ENCODE peak calls at places on chromosomes 4 and X, in four cellular contexts. R is occipital lobe, J is mammary epithelial cell, K is A673. N is an unnamed sample.

GRCh38 chr4:168908093-168908492 is 102.0 kb downstream of the CBR4 start:
- DNase-seq in R (no peak), J (no peak), K (peak), N (no peak)

GRCh38 chr4:184599492-184600135 is 49.6 kb downstream of the CASP3 start:
- DNase-seq in R (no peak), J (peak), K (no peak), N (no peak)

GRCh38 chrX:9434151-9434550 is 30.7 kb upstream of the TBL1X start:
- DNase-seq in R (no peak), J (no peak), K (no peak), N (no peak)

GRCh38 chrX:124211312-124211942 is 121.0 kb upstream of the TEX13D start:
- DNase-seq in R (no peak), J (peak), K (peak), N (no peak)

GRCh38 chr4:127708985-127709384 is 21.2 kb upstream of the SLC25A31 start:
- DNase-seq in R (no peak), J (peak), K (peak), N (no peak)

GRCh38 chr4:74278490-74278889 is 29.8 kb upstream of the EPGN start:
- DNase-seq in R (no peak), J (no peak), K (no peak), N (no peak)

GRCh38 chr4:35399912-35400311 is 844.4 kb downstream of the ARAP2 start:
- DNase-seq in R (no peak), J (no peak), K (no peak), N (no peak)

GRCh38 chr4:7675612-7676320 is 241.0 kb upstream of the PSAPL1 start:
- DNase-seq in R (no peak), J (no peak), K (no peak), N (no peak)

GRCh38 chrX:12791253-12792228 is at the start of gene PRPS2:
- DNase-seq in R (peak), J (peak), K (peak), N (peak)

GRCh38 chrX:150896632-150897031 is 1.8 kb downstream of the CD99L2 start:
- DNase-seq in R (no peak), J (no peak), K (no peak), N (no peak)

GRCh38 chrX:45850197-45850774 is 649.6 kb upstream of the DIPK2B start:
- DNase-seq in R (no peak), J (peak), K (peak), N (no peak)

GRCh38 chrX:45068555-45068954 is 132.1 kb downstream of the DIPK2B start:
- DNase-seq in R (no peak), J (no peak), K (no peak), N (no peak)

GRCh38 chr4:176898791-176899190 is 106.1 kb upstream of the VEGFC start:
- DNase-seq in R (no peak), J (peak), K (no peak), N (no peak)

GRCh38 chr4:73607375-73608026 is 12.7 kb downstream of the RASSF6 start:
- DNase-seq in R (no peak), J (peak), K (no peak), N (no peak)

GRCh38 chr4:152176627-152177214 is 359.2 kb downstream of the FBXW7 start:
- DNase-seq in R (no peak), J (no peak), K (no peak), N (no peak)

GRCh38 chr4:114549638-114550037 is 49.0 kb upstream of the UGT8 start:
- DNase-seq in R (no peak), J (no peak), K (no peak), N (no peak)

GRCh38 chrX:43239356-43239755 is 416.7 kb upstream of the MAOA start:
- DNase-seq in R (no peak), J (no peak), K (no peak), N (no peak)

GRCh38 chrX:2547746-2548145 is 47.0 kb upstream of the DHRSX start:
- DNase-seq in R (no peak), J (no peak), K (no peak), N (no peak)

GRCh38 chr4:7732263-7732662 is 207.4 kb downstream of the AFAP1 start:
- DNase-seq in R (no peak), J (no peak), K (no peak), N (no peak)

GRCh38 chr4:6410664-6411063 is 61.8 kb downstream of the PPP2R2C start:
- DNase-seq in R (no peak), J (no peak), K (no peak), N (no peak)

GRCh38 chrX:2692221-2693122 is 1.4 kb downstream of the CD99 start:
- DNase-seq in R (no peak), J (no peak), K (no peak), N (no peak)

GRCh38 chr4:138367942-138368341 is 125.8 kb upstream of the SLC7A11 start:
- DNase-seq in R (no peak), J (no peak), K (no peak), N (no peak)

GRCh38 chr4:174222266-174222872 is 61.1 kb downstream of the FBXO8 start:
- DNase-seq in R (no peak), J (peak), K (peak), N (no peak)

GRCh38 chrX:56762707-56763555 is 33.9 kb downstream of the NBDY start:
- DNase-seq in R (no peak), J (no peak), K (no peak), N (no peak)

GRCh38 chrX:106921637-106922036 is 1.4 kb downstream of the CLDN2 start:
- DNase-seq in R (no peak), J (no peak), K (no peak), N (no peak)

GRCh38 chr4:95268819-95269565 is 279.8 kb downstream of the UNC5C start:
- DNase-seq in R (no peak), J (no peak), K (no peak), N (no peak)

GRCh38 chrX:41556958-41557357 is 109.8 kb downstream of the NYX start:
- DNase-seq in R (no peak), J (no peak), K (no peak), N (no peak)

GRCh38 chr4:128060130-128060619 is 937 bp upstream of the LARP1B start:
- DNase-seq in R (no peak), J (no peak), K (peak), N (no peak)

GRCh38 chr4:8372506-8373070 is 67.9 kb downstream of the ACOX3 start:
- DNase-seq in R (no peak), J (no peak), K (no peak), N (no peak)

GRCh38 chr4:33658971-33659370 is 2585.3 kb downstream of the ARAP2 start:
- DNase-seq in R (no peak), J (no peak), K (no peak), N (no peak)

GRCh38 chr4:153651961-153652784 is 31.9 kb upstream of the TLR2 start:
- DNase-seq in R (no peak), J (peak), K (no peak), N (no peak)

GRCh38 chr4:78520808-78521226 is 30.8 kb upstream of the ANXA3 start:
- DNase-seq in R (no peak), J (no peak), K (peak), N (no peak)

GRCh38 chr4:6271701-6272465 is 2.2 kb downstream of the WFS1 start:
- DNase-seq in R (no peak), J (no peak), K (no peak), N (no peak)

GRCh38 chr4:109296545-109296944 is 5.9 kb downstream of the COL25A1 start:
- DNase-seq in R (no peak), J (peak), K (no peak), N (no peak)

GRCh38 chrX:12595746-12596145 is 195.5 kb upstream of the PRPS2 start:
- DNase-seq in R (no peak), J (no peak), K (no peak), N (no peak)

GRCh38 chrX:35499071-35499862 is 298.9 kb upstream of the MAGEB16 start:
- DNase-seq in R (no peak), J (no peak), K (no peak), N (no peak)

GRCh38 chr4:48261288-48261687 is 8.3 kb downstream of the TEC start:
- DNase-seq in R (no peak), J (no peak), K (no peak), N (no peak)

N was measured in NCI-H1048.